ENCODE peak calls at places on chromosomes 2 and 18, in six cellular contexts. X is choroid plexus epithelial cell, D is brain microvascular endothelial cell, K is tibial artery, G is HCT116, Y is WERI-Rb-1. A is an unnamed sample.

GRCh38 chr2:159807183-159808037 is 9.4 kb upstream of the CD302 start:
- DNase-seq in K (no peak), G (peak; percentile 52), X (peak; percentile 77), Y (peak; percentile 46), D (peak; percentile 51), A (no peak)

GRCh38 chr2:235765181-235765820 is 271.5 kb downstream of the AGAP1 start:
- DNase-seq in G (peak; percentile 55), K (peak; percentile 62), X (peak; percentile 64), D (peak; percentile 81), Y (no peak), A (peak; percentile 81)

GRCh38 chr18:63339920-63340484 is 20.4 kb upstream of the BCL2 start:
- DNase-seq in Y (peak; percentile 43), D (no peak), X (peak; percentile 63), K (no peak), G (peak; percentile 10), A (no peak)

GRCh38 chr2:221635949-221636348 is 63.8 kb upstream of the EPHA4 start:
- DNase-seq in X (no peak), D (no peak), G (peak; percentile 26), K (no peak), Y (no peak), A (no peak)

GRCh38 chr2:17252258-17252657 is 266.0 kb downstream of the RAD51AP2 start:
- DNase-seq in G (no peak), K (no peak), D (no peak), Y (no peak), X (no peak), A (no peak)

GRCh38 chr2:108640731-108641130 is 78.6 kb upstream of the RANBP2 start:
- DNase-seq in D (peak; percentile 87), X (peak; percentile 94), K (no peak), G (no peak), Y (no peak), A (no peak)

GRCh38 chr2:10547663-10548384 is 99.7 kb upstream of the ODC1 start:
- DNase-seq in D (no peak), G (no peak), Y (no peak), X (no peak), K (no peak), A (no peak)

GRCh38 chr18:8705280-8705940 is at the start of gene MTCL1:
- DNase-seq in D (peak; percentile 27), X (peak; percentile 49), G (no peak), Y (peak; percentile 44), K (peak; percentile 67), A (no peak)

GRCh38 chr2:152647417-152648010 is 69.7 kb downstream of the PRPF40A start:
- DNase-seq in G (no peak), K (no peak), D (no peak), X (peak; percentile 23), Y (no peak), A (no peak)

GRCh38 chr2:86414996-86415395 is 26.2 kb upstream of the KDM3A start:
- DNase-seq in D (no peak), K (no peak), G (no peak), X (no peak), Y (peak; percentile 27), A (no peak)

GRCh38 chr2:237591379-237591881 is 896 bp upstream of the RAB17 start:
- DNase-seq in D (peak; percentile 16), Y (no peak), G (peak; percentile 28), K (no peak), X (no peak), A (no peak)

GRCh38 chr18:63178526-63178880 is 141.1 kb downstream of the BCL2 start:
- DNase-seq in D (no peak), K (peak; percentile 83), Y (no peak), X (no peak), G (no peak), A (no peak)

GRCh38 chr18:13387856-13388548 is 169.4 kb downstream of the LDLRAD4 start:
- DNase-seq in K (no peak), G (no peak), Y (no peak), D (no peak), X (no peak), A (peak; percentile 59)

GRCh38 chr2:25250331-25251031 is 82.1 kb upstream of the POMC start:
- DNase-seq in X (peak; percentile 41), K (no peak), Y (no peak), D (peak; percentile 73), G (no peak), A (peak; percentile 14)

GRCh38 chr2:69272803-69273471 is 114.1 kb downstream of the GFPT1 start:
- DNase-seq in K (no peak), D (no peak), G (no peak), Y (no peak), X (peak; percentile 90), A (no peak)

GRCh38 chr2:42105330-42106256 is 57.8 kb downstream of the PKDCC start:
- DNase-seq in G (no peak), K (no peak), D (peak; percentile 30), X (peak; percentile 45), Y (no peak), A (no peak)

GRCh38 chr2:190618030-190618429 is 30.9 kb upstream of the NAB1 start:
- DNase-seq in X (no peak), Y (no peak), K (no peak), G (no peak), D (no peak), A (no peak)

GRCh38 chr18:36297419-36298112 is at the start of gene FHOD3:
- DNase-seq in X (peak; percentile 36), G (no peak), D (no peak), Y (peak; percentile 78), K (peak; percentile 87), A (no peak)

GRCh38 chr18:9946831-9947230 is 33.0 kb downstream of the VAPA start:
- DNase-seq in D (no peak), X (no peak), G (no peak), Y (no peak), K (no peak), A (no peak)

GRCh38 chr2:44388877-44389276 is 27.1 kb downstream of the CAMKMT start:
- DNase-seq in X (no peak), D (no peak), Y (no peak), K (no peak), G (no peak), A (no peak)

GRCh38 chr18:59897321-59897954 is 2.4 kb upstream of the PMAIP1 start:
- DNase-seq in X (no peak), K (no peak), D (no peak), G (no peak), Y (no peak), A (no peak)

GRCh38 chr2:136527560-136527959 is 237.8 kb upstream of the THSD7B start:
- DNase-seq in K (no peak), Y (no peak), X (peak; percentile 11), D (peak; percentile 11), G (no peak), A (no peak)

GRCh38 chr2:88036162-88036561 is 19.4 kb downstream of the KRCC1 start:
- DNase-seq in Y (no peak), G (no peak), K (no peak), D (no peak), X (no peak), A (no peak)

GRCh38 chr18:79467126-79467525 is 71.4 kb downstream of the NFATC1 start:
- DNase-seq in X (no peak), Y (no peak), G (no peak), D (no peak), K (no peak), A (no peak)

GRCh38 chr2:190023860-190024259 is 38.7 kb downstream of the MSTN start:
- DNase-seq in K (no peak), G (peak; percentile 60), Y (no peak), D (peak; percentile 25), X (peak; percentile 69), A (no peak)

GRCh38 chr2:15714002-15714401 is 122.3 kb downstream of the DDX1 start:
- DNase-seq in G (no peak), Y (no peak), X (no peak), K (no peak), D (no peak), A (no peak)

GRCh38 chr2:84946204-84947009 is 24.6 kb upstream of the KCMF1 start:
- DNase-seq in Y (no peak), K (peak; percentile 52), G (peak; percentile 96), X (peak; percentile 56), D (peak; percentile 71), A (no peak)

GRCh38 chr2:190183535-190183934 is 121.0 kb upstream of the MSTN start:
- DNase-seq in K (no peak), Y (no peak), X (no peak), G (no peak), D (no peak), A (no peak)

GRCh38 chr2:73944714-73945113 is 18.0 kb downstream of the DGUOK start:
- DNase-seq in D (no peak), Y (no peak), X (no peak), G (no peak), K (no peak), A (no peak)

GRCh38 chr2:105580870-105581567 is 163.7 kb upstream of the NCK2 start:
- DNase-seq in D (no peak), Y (no peak), K (no peak), X (no peak), G (no peak), A (no peak)
- TF ChIP-seq CTCF in D (no peak), Y (no peak), K (no peak), X (no peak), G (no peak), A (no peak)

GRCh38 chr2:232485757-232486557 is 1.7 kb downstream of the ECEL1 start:
- DNase-seq in X (no peak), D (no peak), K (peak; percentile 58), Y (no peak), G (no peak), A (no peak)
- H3K4me3 ChIP-seq in X (no peak overlapping the region), D (no peak overlapping the region), K (no peak overlapping the region), Y (peak overlapping the region; percentile 38), G (no peak overlapping the region), A (no peak overlapping the region)

GRCh38 chr2:105974800-105975199 is 219.3 kb downstream of the UXS1 start:
- DNase-seq in K (no peak), Y (no peak), X (no peak), D (no peak), G (no peak), A (no peak)

GRCh38 chr2:105972226-105972625 is 221.9 kb downstream of the UXS1 start:
- DNase-seq in Y (no peak), G (no peak), D (no peak), K (no peak), X (no peak), A (no peak)

DNA sequence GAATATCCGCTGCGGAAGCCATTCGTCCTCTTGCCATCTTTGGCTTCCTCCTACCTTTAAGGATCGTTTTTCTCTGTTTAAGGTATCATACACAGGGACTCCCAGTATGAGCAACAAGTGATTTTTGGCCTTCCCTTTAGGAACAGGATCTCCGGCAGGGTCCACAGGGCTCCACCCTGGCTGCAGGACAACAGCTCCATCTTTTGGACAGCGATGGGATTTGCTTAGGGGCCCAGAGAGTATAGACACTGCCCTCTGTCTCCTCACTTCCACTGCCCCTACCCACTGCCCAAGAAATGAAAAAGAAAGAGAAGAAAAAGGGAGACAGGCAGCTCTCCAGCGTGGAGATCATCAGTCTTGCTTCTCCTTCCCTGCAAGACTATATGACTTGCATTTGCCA is 224.5 kb downstream of the UXS1 start:
- DNase-seq in K (no peak), Y (peak; percentile 65), X (peak; percentile 8), D (no peak), G (peak; percentile 27), A (no peak)
- TF ChIP-seq CTCF in K (no peak), Y (peak; percentile 91), X (peak; percentile 51), D (peak; percentile 57), G (peak; percentile 60), A (no peak)

DNA sequence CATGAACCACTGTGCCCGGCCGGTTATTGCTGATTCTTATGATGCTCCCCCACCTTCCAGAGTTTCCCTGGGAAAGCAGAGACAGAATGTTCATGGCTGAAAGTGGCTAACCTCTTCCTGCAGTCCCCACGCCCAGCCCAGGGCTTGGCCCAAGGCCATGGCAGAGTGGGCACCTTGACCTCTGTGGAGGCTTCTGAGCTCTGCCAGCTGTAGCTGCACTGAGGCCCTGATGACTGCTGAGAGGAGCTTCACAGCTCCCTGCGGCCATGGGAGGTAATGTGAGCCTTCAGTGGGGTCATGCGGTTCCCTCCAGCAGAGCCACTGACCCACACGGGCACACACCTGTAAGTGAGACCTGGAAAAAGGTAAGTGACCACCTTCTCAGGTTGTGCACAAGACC is 13.3 kb downstream of the EFHD1 start:
- DNase-seq in G (no peak), K (no peak), Y (no peak), X (no peak), D (no peak), A (no peak)
- H3K4me3 ChIP-seq in G (no peak overlapping the region), K (no peak overlapping the region), Y (no peak overlapping the region), X (no peak overlapping the region), D (no peak overlapping the region), A (no peak overlapping the region)

A was measured in AG09309.